ENCODE peak calls at places on chromosomes 13 and 19, in nine cellular contexts. One of them, this sample, is unnamed.
A peak's percentile ranks its signal among the peaks of the same experiment; 100 is the strongest.

GRCh38 chr19:32387701-32388392 is 17.7 kb upstream of the DPY19L3 start:
- DNase-seq in K562: no peak
- DNase-seq in adrenal gland: no peak
- DNase-seq in stomach: no peak
- DNase-seq in IMR-90: peak; percentile 62
- DNase-seq in body of pancreas: peak; percentile 16
- DNase-seq in breast epithelium: no peak
- DNase-seq in suprapubic skin: no peak
- DNase-seq in tibial nerve: no peak
- DNase-seq in this sample: peak; percentile 20

GRCh38 chr13:40120288-40120687 is 464.8 kb downstream of the COG6 start:
- DNase-seq in K562: no peak
- DNase-seq in adrenal gland: no peak
- DNase-seq in stomach: no peak
- DNase-seq in IMR-90: no peak
- DNase-seq in body of pancreas: no peak
- DNase-seq in breast epithelium: no peak
- DNase-seq in suprapubic skin: no peak
- DNase-seq in tibial nerve: no peak
- DNase-seq in this sample: no peak

GRCh38 chr19:10464456-10464855 is 38.7 kb downstream of the KEAP1 start:
- DNase-seq in K562: no peak
- DNase-seq in adrenal gland: no peak
- DNase-seq in stomach: no peak
- DNase-seq in IMR-90: no peak
- DNase-seq in body of pancreas: no peak
- DNase-seq in breast epithelium: no peak
- DNase-seq in suprapubic skin: no peak
- DNase-seq in tibial nerve: no peak
- DNase-seq in this sample: no peak

GRCh38 chr13:34571716-34572115 is 370.4 kb upstream of the NBEA start:
- DNase-seq in K562: no peak
- DNase-seq in adrenal gland: no peak
- DNase-seq in stomach: no peak
- DNase-seq in IMR-90: no peak
- DNase-seq in body of pancreas: no peak
- DNase-seq in breast epithelium: no peak
- DNase-seq in suprapubic skin: no peak
- DNase-seq in tibial nerve: no peak
- DNase-seq in this sample: no peak

GRCh38 chr19:17323973-17324327 is 10.7 kb downstream of the ANO8 start:
- DNase-seq in K562: no peak
- DNase-seq in adrenal gland: no peak
- DNase-seq in stomach: no peak
- DNase-seq in IMR-90: no peak
- DNase-seq in body of pancreas: no peak
- DNase-seq in breast epithelium: no peak
- DNase-seq in suprapubic skin: no peak
- DNase-seq in tibial nerve: no peak
- DNase-seq in this sample: no peak

GRCh38 chr13:60661514-60661913 is 264.5 kb downstream of the TDRD3 start:
- DNase-seq in K562: no peak
- DNase-seq in adrenal gland: no peak
- DNase-seq in stomach: no peak
- DNase-seq in IMR-90: no peak
- DNase-seq in body of pancreas: no peak
- DNase-seq in breast epithelium: no peak
- DNase-seq in suprapubic skin: no peak
- DNase-seq in tibial nerve: no peak
- DNase-seq in this sample: no peak

GRCh38 chr13:97185751-97186150 is 36.4 kb upstream of the MBNL2 start:
- DNase-seq in K562: no peak
- DNase-seq in adrenal gland: no peak
- DNase-seq in stomach: no peak
- DNase-seq in IMR-90: no peak
- DNase-seq in body of pancreas: no peak
- DNase-seq in breast epithelium: no peak
- DNase-seq in suprapubic skin: no peak
- DNase-seq in tibial nerve: no peak
- DNase-seq in this sample: no peak

GRCh38 chr13:46751811-46752635 is 44.9 kb downstream of the ESD start:
- DNase-seq in K562: no peak
- DNase-seq in adrenal gland: no peak
- DNase-seq in stomach: no peak
- DNase-seq in IMR-90: peak; percentile 45
- DNase-seq in body of pancreas: peak; percentile 34
- DNase-seq in breast epithelium: no peak
- DNase-seq in suprapubic skin: no peak
- DNase-seq in tibial nerve: no peak
- DNase-seq in this sample: no peak

GRCh38 chr19:37362733-37363132 is 8.2 kb upstream of the ZNF527 start:
- DNase-seq in K562: peak; percentile 42
- DNase-seq in adrenal gland: no peak
- DNase-seq in stomach: no peak
- DNase-seq in IMR-90: no peak
- DNase-seq in body of pancreas: no peak
- DNase-seq in breast epithelium: no peak
- DNase-seq in suprapubic skin: no peak
- DNase-seq in tibial nerve: no peak
- DNase-seq in this sample: no peak

GRCh38 chr13:39326471-39326870 is 276.5 kb downstream of the LHFPL6 start:
- DNase-seq in K562: no peak
- DNase-seq in adrenal gland: no peak
- DNase-seq in stomach: no peak
- DNase-seq in IMR-90: no peak
- DNase-seq in body of pancreas: no peak
- DNase-seq in breast epithelium: no peak
- DNase-seq in suprapubic skin: no peak
- DNase-seq in tibial nerve: peak; percentile 54
- DNase-seq in this sample: no peak

GRCh38 chr19:4067396-4068057 is 828 bp upstream of the ZBTB7A start:
- DNase-seq in K562: peak; percentile 69
- DNase-seq in adrenal gland: no peak
- DNase-seq in stomach: no peak
- DNase-seq in IMR-90: no peak
- DNase-seq in body of pancreas: no peak
- DNase-seq in breast epithelium: no peak
- DNase-seq in suprapubic skin: no peak
- DNase-seq in tibial nerve: no peak
- DNase-seq in this sample: no peak

GRCh38 chr13:111253334-111253872 is 67.0 kb upstream of the TEX29 start:
- DNase-seq in K562: no peak
- DNase-seq in adrenal gland: no peak
- DNase-seq in stomach: no peak
- DNase-seq in IMR-90: peak; percentile 30
- DNase-seq in body of pancreas: no peak
- DNase-seq in breast epithelium: no peak
- DNase-seq in suprapubic skin: no peak
- DNase-seq in tibial nerve: no peak
- DNase-seq in this sample: no peak

GRCh38 chr19:43950834-43951626 is at the start of gene ZNF221:
- DNase-seq in K562: peak; percentile 92
- DNase-seq in adrenal gland: peak; percentile 96
- DNase-seq in stomach: peak; percentile 90
- DNase-seq in IMR-90: peak; percentile 99
- DNase-seq in body of pancreas: peak; percentile 95
- DNase-seq in breast epithelium: peak; percentile 84
- DNase-seq in suprapubic skin: peak; percentile 89
- DNase-seq in tibial nerve: peak; percentile 91
- DNase-seq in this sample: peak; percentile 94
- TF ChIP-seq POLR2A in K562: peak; percentile 43
- TF ChIP-seq POLR2A in adrenal gland: no peak
- TF ChIP-seq POLR2A in stomach: no peak
- TF ChIP-seq POLR2A in IMR-90: no peak
- TF ChIP-seq POLR2A in body of pancreas: peak; percentile 30
- TF ChIP-seq POLR2A in breast epithelium: no peak
- TF ChIP-seq POLR2A in suprapubic skin: no peak
- TF ChIP-seq POLR2A in tibial nerve: peak; percentile 11
- TF ChIP-seq POLR2A in this sample: peak; percentile 18

GRCh38 chr13:99608345-99608744 is 107.1 kb downstream of the TM9SF2 start:
- DNase-seq in K562: no peak
- DNase-seq in adrenal gland: no peak
- DNase-seq in stomach: no peak
- DNase-seq in IMR-90: no peak
- DNase-seq in body of pancreas: no peak
- DNase-seq in breast epithelium: no peak
- DNase-seq in suprapubic skin: no peak
- DNase-seq in tibial nerve: no peak
- DNase-seq in this sample: no peak

GRCh38 chr13:99601535-99601934 is 100.3 kb downstream of the TM9SF2 start:
- DNase-seq in K562: no peak
- DNase-seq in adrenal gland: no peak
- DNase-seq in stomach: no peak
- DNase-seq in IMR-90: no peak
- DNase-seq in body of pancreas: no peak
- DNase-seq in breast epithelium: no peak
- DNase-seq in suprapubic skin: no peak
- DNase-seq in tibial nerve: no peak
- DNase-seq in this sample: no peak

GRCh38 chr13:99604636-99605035 is 103.4 kb downstream of the TM9SF2 start:
- DNase-seq in K562: no peak
- DNase-seq in adrenal gland: no peak
- DNase-seq in stomach: no peak
- DNase-seq in IMR-90: no peak
- DNase-seq in body of pancreas: no peak
- DNase-seq in breast epithelium: no peak
- DNase-seq in suprapubic skin: no peak
- DNase-seq in tibial nerve: no peak
- DNase-seq in this sample: no peak

GRCh38 chr13:99606322-99607089 is 105.2 kb downstream of the TM9SF2 start:
- DNase-seq in K562: peak; percentile 81
- DNase-seq in adrenal gland: peak; percentile 89
- DNase-seq in stomach: peak; percentile 92
- DNase-seq in IMR-90: peak; percentile 71
- DNase-seq in body of pancreas: peak; percentile 89
- DNase-seq in breast epithelium: peak; percentile 91
- DNase-seq in suprapubic skin: peak; percentile 93
- DNase-seq in tibial nerve: peak; percentile 86
- DNase-seq in this sample: peak; percentile 93

DNA sequence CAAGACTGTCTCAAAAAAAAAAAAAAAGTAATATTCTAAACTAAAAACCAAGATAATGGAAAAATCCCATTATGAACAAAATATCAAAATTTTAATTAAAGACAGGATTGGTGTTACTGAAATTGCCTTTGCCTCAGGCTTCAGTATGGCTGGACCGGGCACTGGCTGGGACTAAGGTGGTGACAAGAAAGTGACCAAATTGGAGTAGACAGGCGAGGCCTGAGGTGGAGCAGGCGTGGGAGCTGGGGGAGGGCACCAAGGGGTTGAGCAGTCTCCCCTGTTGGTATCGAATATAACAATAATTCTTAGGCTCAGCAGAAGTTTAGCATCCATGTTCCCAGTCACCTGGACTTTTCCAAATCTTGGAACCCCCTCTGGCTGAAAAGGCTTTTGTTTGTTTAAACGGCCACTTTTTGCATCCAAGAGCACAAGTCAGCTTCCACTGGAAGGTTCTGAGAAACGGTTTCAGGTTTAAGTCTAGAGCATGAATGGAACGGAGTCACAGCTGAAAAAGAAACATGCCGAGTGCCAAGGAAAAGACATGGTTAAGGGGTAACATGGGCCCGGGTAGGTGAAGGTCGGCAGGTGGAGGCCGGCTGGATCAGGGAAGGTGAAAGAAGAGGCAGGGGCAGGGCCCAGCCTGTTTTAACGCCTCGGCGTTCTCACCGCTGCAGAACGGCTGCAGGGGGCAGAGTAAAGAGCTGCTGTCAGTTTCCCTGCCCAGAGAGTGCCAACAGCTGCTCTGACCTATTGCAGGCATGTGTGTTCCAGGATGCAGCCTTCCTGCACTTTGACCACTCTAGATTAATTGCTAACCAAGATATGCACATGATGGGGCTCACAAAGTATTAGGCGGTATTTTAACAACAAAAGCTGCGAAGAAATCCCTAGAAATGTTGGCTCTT is 104.4 kb downstream of the TM9SF2 start:
- DNase-seq in K562: peak; percentile 32
- DNase-seq in adrenal gland: peak; percentile 64
- DNase-seq in stomach: peak; percentile 50
- DNase-seq in IMR-90: no peak
- DNase-seq in body of pancreas: peak; percentile 82
- DNase-seq in breast epithelium: no peak
- DNase-seq in suprapubic skin: no peak
- DNase-seq in tibial nerve: peak; percentile 10
- DNase-seq in this sample: peak; percentile 65
- TF ChIP-seq POLR2A in K562: no peak
- TF ChIP-seq POLR2A in adrenal gland: no peak
- TF ChIP-seq POLR2A in stomach: no peak
- TF ChIP-seq POLR2A in IMR-90: no peak
- TF ChIP-seq POLR2A in body of pancreas: peak; percentile 34
- TF ChIP-seq POLR2A in breast epithelium: no peak
- TF ChIP-seq POLR2A in suprapubic skin: no peak
- TF ChIP-seq POLR2A in tibial nerve: no peak
- TF ChIP-seq POLR2A in this sample: no peak

GRCh38 chr13:56352356-56352755 is 788.4 kb upstream of the PRR20A start:
- DNase-seq in K562: no peak
- DNase-seq in adrenal gland: no peak
- DNase-seq in stomach: no peak
- DNase-seq in IMR-90: no peak
- DNase-seq in body of pancreas: no peak
- DNase-seq in breast epithelium: no peak
- DNase-seq in suprapubic skin: no peak
- DNase-seq in tibial nerve: no peak
- DNase-seq in this sample: no peak
- TF ChIP-seq POLR2A in K562: no peak
- TF ChIP-seq POLR2A in adrenal gland: no peak
- TF ChIP-seq POLR2A in stomach: no peak
- TF ChIP-seq POLR2A in IMR-90: no peak
- TF ChIP-seq POLR2A in body of pancreas: no peak
- TF ChIP-seq POLR2A in breast epithelium: no peak
- TF ChIP-seq POLR2A in suprapubic skin: no peak
- TF ChIP-seq POLR2A in tibial nerve: no peak
- TF ChIP-seq POLR2A in this sample: no peak

DNA sequence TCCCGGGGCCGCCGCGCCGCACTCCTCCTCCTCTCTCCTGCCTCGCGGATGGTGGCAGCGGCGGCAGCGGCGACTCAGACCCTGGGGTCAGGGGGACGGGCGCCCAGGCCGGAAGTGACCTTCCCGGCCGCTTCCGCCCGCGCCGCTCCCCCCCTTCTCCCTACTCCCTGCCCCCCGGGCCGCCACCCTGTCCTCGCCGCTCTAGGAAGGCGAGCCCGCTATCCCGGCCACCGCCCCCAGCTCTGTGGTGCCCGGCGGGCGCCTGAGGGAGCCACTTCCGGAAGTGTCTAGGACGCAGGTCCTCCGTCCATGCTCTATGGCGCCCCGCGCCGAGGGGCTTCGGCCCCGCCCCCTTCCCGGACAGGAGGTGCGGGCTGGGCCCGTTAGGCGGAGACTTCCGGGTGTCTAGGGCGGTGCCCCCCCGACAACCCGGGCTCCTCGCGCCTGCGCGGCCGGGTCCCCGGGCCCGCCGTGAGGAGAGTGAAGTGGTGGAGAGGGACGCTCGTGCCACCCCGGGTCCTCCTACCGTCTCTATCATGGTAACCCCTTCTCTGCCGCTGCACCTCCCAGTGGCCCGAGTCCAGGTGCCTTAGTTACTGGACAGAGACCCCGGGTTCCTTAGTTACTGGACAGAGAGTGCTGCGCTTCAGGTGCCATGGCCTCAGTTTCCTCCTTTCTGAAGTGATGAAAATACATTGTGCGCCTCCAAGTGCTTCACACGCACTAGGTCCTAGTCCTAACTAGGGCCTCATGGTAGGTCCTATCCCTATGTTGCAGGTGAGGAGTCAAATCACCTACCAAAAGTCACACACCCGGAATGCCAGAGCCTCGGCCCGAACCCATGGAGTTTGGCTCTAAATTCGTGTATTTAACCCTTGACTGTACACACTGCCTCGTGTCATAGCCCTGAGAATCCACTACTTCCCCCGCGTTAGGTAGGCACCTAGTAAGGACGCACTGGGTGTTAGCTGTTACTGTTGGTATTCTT is at the start of gene ZNF787:
- DNase-seq in K562: peak; percentile 99
- DNase-seq in adrenal gland: peak; percentile 99
- DNase-seq in stomach: peak; percentile 99
- DNase-seq in IMR-90: peak; percentile 96
- DNase-seq in body of pancreas: peak; percentile 99
- DNase-seq in breast epithelium: peak; percentile 99
- DNase-seq in suprapubic skin: peak; percentile 98
- DNase-seq in tibial nerve: peak; percentile 93
- DNase-seq in this sample: peak; percentile 100
- TF ChIP-seq POLR2A in K562: peak; percentile 76
- TF ChIP-seq POLR2A in adrenal gland: no peak
- TF ChIP-seq POLR2A in stomach: no peak
- TF ChIP-seq POLR2A in IMR-90: peak; percentile 65
- TF ChIP-seq POLR2A in body of pancreas: peak; percentile 70
- TF ChIP-seq POLR2A in breast epithelium: peak; percentile 27
- TF ChIP-seq POLR2A in suprapubic skin: no peak
- TF ChIP-seq POLR2A in tibial nerve: peak; percentile 47
- TF ChIP-seq POLR2A in this sample: peak; percentile 59

This sample was measured in H54.